ENCODE peak calls at places on chromosomes 12 and 14, in seven cellular contexts. D, W, Y, B, F, P and I are unnamed samples.

GRCh38 chr14:44912041-44912869 is 49.5 kb downstream of the KLHL28 start:
- DNase-seq in D (no peak), W (no peak), Y (peak), B (no peak), F (no peak), P (no peak), I (no peak)

GRCh38 chr12:53241623-53242412 is 9.8 kb upstream of the RARG start:
- DNase-seq in D (no peak), W (no peak), Y (no peak), B (peak), F (no peak), P (no peak), I (no peak)

GRCh38 chr12:51517800-51518199 is 73.2 kb upstream of the SCN8A start:
- DNase-seq in D (no peak), W (no peak), Y (no peak), B (no peak), F (no peak), P (no peak), I (no peak)

GRCh38 chr12:27779416-27779815 is 617 bp upstream of the KLHL42 start:
- DNase-seq in D (no peak), W (no peak), Y (peak), B (no peak), F (no peak), P (no peak), I (no peak)

GRCh38 chr14:100755649-100756048 is 29.0 kb downstream of the DLK1 start:
- DNase-seq in D (no peak), W (no peak), Y (no peak), B (no peak), F (no peak), P (no peak), I (no peak)

GRCh38 chr14:100131181-100131580 is 28.3 kb downstream of the DEGS2 start:
- DNase-seq in D (peak), W (no peak), Y (no peak), B (no peak), F (peak), P (no peak), I (no peak)

GRCh38 chr12:26108915-26109314 is 15.9 kb downstream of the BHLHE41 start:
- DNase-seq in D (no peak), W (no peak), Y (peak), B (no peak), F (no peak), P (no peak), I (no peak)

GRCh38 chr12:20426191-20426590 is 57.9 kb downstream of the PDE3A start:
- DNase-seq in D (no peak), W (no peak), Y (no peak), B (peak), F (no peak), P (no peak), I (no peak)

GRCh38 chr14:104721704-104722431 is 2.2 kb upstream of the ADSS1 start:
- DNase-seq in D (no peak), W (no peak), Y (no peak), B (peak), F (no peak), P (no peak), I (no peak)